ENCODE peak calls at places on chromosomes 6 and 20, in nine cellular contexts. One of them, this sample, is unnamed.

GRCh38 chr6:91386204-91386603 is 799.3 kb upstream of the MAP3K7 start:
- DNase-seq in lower leg skin: no peak
- DNase-seq in gastrocnemius medialis: no peak
- DNase-seq in H1: no peak
- DNase-seq in A549: no peak
- DNase-seq in H54: no peak
- DNase-seq in heart left ventricle: no peak
- DNase-seq in body of pancreas: no peak
- DNase-seq in HCT116: no peak
- DNase-seq in this sample: no peak

GRCh38 chr6:135722182-135722581 is 129.3 kb upstream of the PDE7B start:
- DNase-seq in A549: peak
- DNase-seq in H1: no peak
- DNase-seq in H54: no peak
- DNase-seq in body of pancreas: no peak
- DNase-seq in lower leg skin: no peak
- DNase-seq in heart left ventricle: no peak
- DNase-seq in HCT116: no peak
- DNase-seq in gastrocnemius medialis: no peak
- DNase-seq in this sample: no peak

GRCh38 chr6:55450007-55450406 is 122.7 kb downstream of the GFRAL start:
- DNase-seq in body of pancreas: no peak
- DNase-seq in H54: no peak
- DNase-seq in HCT116: no peak
- DNase-seq in H1: no peak
- DNase-seq in gastrocnemius medialis: no peak
- DNase-seq in A549: no peak
- DNase-seq in heart left ventricle: no peak
- DNase-seq in lower leg skin: no peak
- DNase-seq in this sample: no peak

GRCh38 chr20:17895641-17896246 is 72.8 kb downstream of the SNX5 start:
- DNase-seq in lower leg skin: peak
- DNase-seq in A549: no peak
- DNase-seq in heart left ventricle: peak
- DNase-seq in gastrocnemius medialis: no peak
- DNase-seq in body of pancreas: peak
- DNase-seq in H1: no peak
- DNase-seq in H54: peak
- DNase-seq in HCT116: no peak
- DNase-seq in this sample: peak

GRCh38 chr20:21315138-21315537 is 12.0 kb downstream of the XRN2 start:
- DNase-seq in heart left ventricle: no peak
- DNase-seq in gastrocnemius medialis: no peak
- DNase-seq in HCT116: no peak
- DNase-seq in lower leg skin: no peak
- DNase-seq in H54: no peak
- DNase-seq in body of pancreas: peak
- DNase-seq in A549: no peak
- DNase-seq in H1: no peak
- DNase-seq in this sample: peak

GRCh38 chr6:161254754-161255253 is 19.1 kb downstream of the AGPAT4 start:
- DNase-seq in heart left ventricle: no peak
- DNase-seq in lower leg skin: no peak
- DNase-seq in A549: no peak
- DNase-seq in HCT116: no peak
- DNase-seq in H1: no peak
- DNase-seq in gastrocnemius medialis: no peak
- DNase-seq in body of pancreas: no peak
- DNase-seq in H54: no peak
- DNase-seq in this sample: no peak

GRCh38 chr6:11769816-11770545 is 8.6 kb downstream of the ADTRP start:
- DNase-seq in A549: no peak
- DNase-seq in HCT116: no peak
- DNase-seq in H54: no peak
- DNase-seq in lower leg skin: no peak
- DNase-seq in heart left ventricle: no peak
- DNase-seq in gastrocnemius medialis: no peak
- DNase-seq in body of pancreas: no peak
- DNase-seq in H1: no peak
- DNase-seq in this sample: no peak

GRCh38 chr6:161216616-161217205 is 57.1 kb downstream of the AGPAT4 start:
- DNase-seq in heart left ventricle: no peak
- DNase-seq in lower leg skin: no peak
- DNase-seq in HCT116: no peak
- DNase-seq in H54: no peak
- DNase-seq in A549: no peak
- DNase-seq in body of pancreas: no peak
- DNase-seq in gastrocnemius medialis: no peak
- DNase-seq in H1: no peak
- DNase-seq in this sample: no peak

GRCh38 chr20:33773412-33774089 is 37.6 kb upstream of the CHMP4B start:
- DNase-seq in gastrocnemius medialis: no peak
- DNase-seq in H1: no peak
- DNase-seq in heart left ventricle: no peak
- DNase-seq in HCT116: no peak
- DNase-seq in lower leg skin: no peak
- DNase-seq in H54: no peak
- DNase-seq in body of pancreas: no peak
- DNase-seq in A549: no peak
- DNase-seq in this sample: no peak

GRCh38 chr6:16305246-16305725 is 66.9 kb downstream of the GMPR start:
- DNase-seq in body of pancreas: no peak
- DNase-seq in H54: no peak
- DNase-seq in gastrocnemius medialis: peak
- DNase-seq in lower leg skin: no peak
- DNase-seq in A549: no peak
- DNase-seq in H1: no peak
- DNase-seq in heart left ventricle: no peak
- DNase-seq in HCT116: no peak
- DNase-seq in this sample: peak

GRCh38 chr6:108341312-108341711 is 46.5 kb downstream of the AFG1L start:
- DNase-seq in HCT116: no peak
- DNase-seq in gastrocnemius medialis: no peak
- DNase-seq in H1: no peak
- DNase-seq in lower leg skin: no peak
- DNase-seq in body of pancreas: no peak
- DNase-seq in H54: no peak
- DNase-seq in heart left ventricle: no peak
- DNase-seq in A549: no peak
- DNase-seq in this sample: no peak

GRCh38 chr6:35485402-35485877 is 11.4 kb downstream of the TEAD3 start:
- DNase-seq in H54: peak
- DNase-seq in body of pancreas: no peak
- DNase-seq in A549: no peak
- DNase-seq in heart left ventricle: no peak
- DNase-seq in HCT116: no peak
- DNase-seq in H1: no peak
- DNase-seq in gastrocnemius medialis: no peak
- DNase-seq in lower leg skin: no peak
- DNase-seq in this sample: no peak

GRCh38 chr6:38174315-38174714 is 354.8 kb downstream of the ZFAND3 start:
- DNase-seq in HCT116: no peak
- DNase-seq in A549: no peak
- DNase-seq in H1: no peak
- DNase-seq in lower leg skin: no peak
- DNase-seq in heart left ventricle: no peak
- DNase-seq in body of pancreas: no peak
- DNase-seq in gastrocnemius medialis: no peak
- DNase-seq in H54: no peak
- DNase-seq in this sample: no peak

GRCh38 chr6:13303668-13304017 is 24.7 kb downstream of the TBC1D7 start:
- DNase-seq in body of pancreas: peak
- DNase-seq in lower leg skin: peak
- DNase-seq in gastrocnemius medialis: peak
- DNase-seq in H54: no peak
- DNase-seq in HCT116: no peak
- DNase-seq in heart left ventricle: peak
- DNase-seq in H1: no peak
- DNase-seq in A549: no peak
- DNase-seq in this sample: peak

GRCh38 chr20:58528412-58528811 is 13.2 kb upstream of the APCDD1L start:
- DNase-seq in HCT116: no peak
- DNase-seq in A549: no peak
- DNase-seq in H54: no peak
- DNase-seq in body of pancreas: no peak
- DNase-seq in gastrocnemius medialis: no peak
- DNase-seq in H1: no peak
- DNase-seq in lower leg skin: peak
- DNase-seq in heart left ventricle: no peak
- DNase-seq in this sample: no peak

GRCh38 chr20:37932074-37932473 is 29.1 kb downstream of the VSTM2L start:
- DNase-seq in body of pancreas: no peak
- DNase-seq in heart left ventricle: no peak
- DNase-seq in A549: no peak
- DNase-seq in H1: no peak
- DNase-seq in H54: no peak
- DNase-seq in gastrocnemius medialis: no peak
- DNase-seq in HCT116: no peak
- DNase-seq in lower leg skin: no peak
- DNase-seq in this sample: no peak

GRCh38 chr6:93786474-93787330 is 367.3 kb upstream of the EPHA7 start:
- DNase-seq in H1: peak
- DNase-seq in gastrocnemius medialis: no peak
- DNase-seq in A549: no peak
- DNase-seq in lower leg skin: no peak
- DNase-seq in body of pancreas: no peak
- DNase-seq in HCT116: no peak
- DNase-seq in heart left ventricle: no peak
- DNase-seq in H54: no peak
- DNase-seq in this sample: no peak

GRCh38 chr6:138107078-138107751 is at the start of gene PERP:
- DNase-seq in A549: peak
- DNase-seq in lower leg skin: peak
- DNase-seq in heart left ventricle: peak
- DNase-seq in gastrocnemius medialis: peak
- DNase-seq in H54: peak
- DNase-seq in body of pancreas: peak
- DNase-seq in HCT116: peak
- DNase-seq in H1: no peak
- DNase-seq in this sample: peak
- TF ChIP-seq POLR2A in A549: peak
- TF ChIP-seq POLR2A in lower leg skin: no peak
- TF ChIP-seq POLR2A in heart left ventricle: peak
- TF ChIP-seq POLR2A in gastrocnemius medialis: peak
- TF ChIP-seq POLR2A in H54: peak
- TF ChIP-seq POLR2A in body of pancreas: peak
- TF ChIP-seq POLR2A in HCT116: peak
- TF ChIP-seq POLR2A in H1: no peak
- TF ChIP-seq POLR2A in this sample: peak

DNA sequence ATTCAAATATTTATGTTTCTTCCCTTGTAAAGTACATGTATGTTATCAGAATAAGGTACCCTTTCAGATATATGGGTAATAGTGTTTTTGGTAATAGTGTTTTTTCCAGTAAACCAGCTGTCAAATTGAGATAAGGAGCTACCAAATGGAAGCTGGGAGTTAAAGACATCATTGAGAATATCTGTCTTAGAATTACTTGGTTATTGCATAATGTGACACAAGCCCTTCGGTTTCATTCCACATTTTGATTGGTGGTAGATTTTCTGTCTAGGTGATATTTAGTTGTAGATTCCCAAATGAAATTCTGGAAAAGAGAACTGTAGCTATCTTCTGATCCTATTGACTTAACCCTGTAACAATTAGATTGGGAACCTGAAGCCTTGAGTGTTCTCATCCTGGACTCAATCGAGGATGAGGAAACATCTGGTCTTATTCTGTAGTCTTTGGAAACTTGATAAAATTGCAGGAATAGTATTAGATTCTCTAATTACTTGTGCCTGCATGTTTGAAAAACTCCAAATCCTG is 75.1 kb upstream of the SYNJ2 start:
- DNase-seq in H1: no peak
- DNase-seq in body of pancreas: no peak
- DNase-seq in gastrocnemius medialis: no peak
- DNase-seq in A549: no peak
- DNase-seq in HCT116: no peak
- DNase-seq in H54: no peak
- DNase-seq in lower leg skin: no peak
- DNase-seq in heart left ventricle: no peak
- DNase-seq in this sample: no peak
- TF ChIP-seq POLR2A in H1: no peak
- TF ChIP-seq POLR2A in body of pancreas: no peak
- TF ChIP-seq POLR2A in gastrocnemius medialis: no peak
- TF ChIP-seq POLR2A in A549: no peak
- TF ChIP-seq POLR2A in HCT116: no peak
- TF ChIP-seq POLR2A in H54: no peak
- TF ChIP-seq POLR2A in lower leg skin: no peak
- TF ChIP-seq POLR2A in heart left ventricle: no peak
- TF ChIP-seq POLR2A in this sample: no peak

GRCh38 chr6:29976588-29977424 is 34.5 kb downstream of the HLA-A start:
- DNase-seq in A549: peak
- DNase-seq in body of pancreas: peak
- DNase-seq in heart left ventricle: peak
- DNase-seq in HCT116: peak
- DNase-seq in H1: no peak
- DNase-seq in gastrocnemius medialis: peak
- DNase-seq in lower leg skin: peak
- DNase-seq in H54: peak
- DNase-seq in this sample: peak
- TF ChIP-seq POLR2A in A549: peak
- TF ChIP-seq POLR2A in body of pancreas: peak
- TF ChIP-seq POLR2A in heart left ventricle: peak
- TF ChIP-seq POLR2A in HCT116: no peak
- TF ChIP-seq POLR2A in H1: no peak
- TF ChIP-seq POLR2A in gastrocnemius medialis: peak
- TF ChIP-seq POLR2A in lower leg skin: no peak
- TF ChIP-seq POLR2A in H54: peak
- TF ChIP-seq POLR2A in this sample: peak

DNA sequence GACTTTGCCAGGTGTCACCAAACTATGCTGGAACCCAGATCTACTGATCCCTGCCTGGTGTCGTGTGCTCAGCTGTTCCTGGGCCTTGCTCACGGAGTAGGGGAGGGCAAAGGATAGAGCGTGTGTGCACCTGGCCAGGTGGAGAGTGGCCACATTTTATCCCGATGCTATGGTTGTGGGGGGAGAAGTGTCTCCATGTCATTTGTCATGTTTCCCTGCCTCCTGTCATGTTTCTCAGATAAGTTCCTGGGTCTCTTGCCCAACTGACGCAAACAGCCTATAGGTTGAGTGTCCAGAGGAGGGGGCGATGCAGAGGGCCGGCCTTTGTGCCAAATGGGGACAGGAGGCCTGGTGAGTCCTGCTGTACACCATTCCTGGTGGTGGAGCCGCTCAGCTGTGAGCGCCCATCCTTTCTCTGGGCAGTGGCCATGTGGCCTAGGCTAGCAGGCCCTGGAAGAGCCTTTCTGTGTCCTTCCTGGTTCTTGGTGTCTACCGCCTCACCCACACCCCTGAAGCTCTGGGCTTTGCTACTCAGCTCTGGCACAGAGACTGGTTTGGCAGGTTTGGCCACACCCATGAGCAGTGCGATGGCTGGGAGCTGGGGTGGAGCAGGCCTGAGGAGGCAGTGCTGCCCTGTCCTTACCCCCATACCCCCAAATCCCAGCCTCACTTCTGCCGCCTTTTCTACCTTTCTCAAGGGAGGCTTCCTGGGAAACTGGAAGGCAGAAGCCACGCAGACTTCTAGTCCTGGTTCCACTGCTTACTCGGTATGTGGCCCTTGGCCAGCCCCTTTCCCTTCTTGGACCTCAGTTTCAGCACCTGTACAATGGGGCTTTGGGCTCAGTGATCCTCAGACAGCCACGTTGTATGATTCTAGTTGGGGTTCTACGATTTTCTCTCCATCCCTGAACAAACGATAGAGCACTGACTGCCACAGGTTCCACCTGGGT is 32.3 kb upstream of the EPB41L1 start:
- DNase-seq in H1: no peak
- DNase-seq in A549: no peak
- DNase-seq in H54: no peak
- DNase-seq in HCT116: peak
- DNase-seq in heart left ventricle: no peak
- DNase-seq in lower leg skin: peak
- DNase-seq in gastrocnemius medialis: no peak
- DNase-seq in body of pancreas: peak
- DNase-seq in this sample: no peak
- TF ChIP-seq POLR2A in H1: no peak
- TF ChIP-seq POLR2A in A549: no peak
- TF ChIP-seq POLR2A in H54: no peak
- TF ChIP-seq POLR2A in HCT116: no peak
- TF ChIP-seq POLR2A in heart left ventricle: no peak
- TF ChIP-seq POLR2A in lower leg skin: no peak
- TF ChIP-seq POLR2A in gastrocnemius medialis: no peak
- TF ChIP-seq POLR2A in body of pancreas: peak
- TF ChIP-seq POLR2A in this sample: no peak